ENCODE peak calls at places on chromosomes 7 and 10, in nine cellular contexts. One of them, this sample, is unnamed.

GRCh38 chr7:125934539-125934938 is 1004.9 kb upstream of the POT1 start:
- DNase-seq in cardiac fibroblast: no peak
- DNase-seq in bronchial epithelial cell: peak; percentile 17
- DNase-seq in A673: no peak
- DNase-seq in activated B cell treated with CpG ODN at 0.5 μM for 24 hours: no peak
- DNase-seq in tibial artery: no peak
- DNase-seq in fibroblast of pulmonary artery: no peak
- DNase-seq in body of pancreas: no peak
- DNase-seq in neural crest cell: no peak
- DNase-seq in this sample: no peak

GRCh38 chr10:80486151-80486692 is 32.1 kb downstream of the TSPAN14 start:
- DNase-seq in body of pancreas: no peak
- DNase-seq in activated B cell treated with CpG ODN at 0.5 μM for 24 hours: no peak
- DNase-seq in neural crest cell: no peak
- DNase-seq in A673: no peak
- DNase-seq in cardiac fibroblast: no peak
- DNase-seq in fibroblast of pulmonary artery: no peak
- DNase-seq in tibial artery: no peak
- DNase-seq in bronchial epithelial cell: no peak
- DNase-seq in this sample: no peak

GRCh38 chr10:274866-275265 is 139.6 kb downstream of the ZMYND11 start:
- DNase-seq in tibial artery: no peak
- DNase-seq in bronchial epithelial cell: no peak
- DNase-seq in activated B cell treated with CpG ODN at 0.5 μM for 24 hours: no peak
- DNase-seq in A673: no peak
- DNase-seq in cardiac fibroblast: no peak
- DNase-seq in body of pancreas: no peak
- DNase-seq in neural crest cell: no peak
- DNase-seq in fibroblast of pulmonary artery: no peak
- DNase-seq in this sample: no peak

GRCh38 chr10:110356628-110357245 is 52.0 kb upstream of the SMNDC1 start:
- DNase-seq in body of pancreas: no peak
- DNase-seq in tibial artery: no peak
- DNase-seq in bronchial epithelial cell: peak; percentile 86
- DNase-seq in cardiac fibroblast: peak; percentile 90
- DNase-seq in A673: no peak
- DNase-seq in fibroblast of pulmonary artery: peak; percentile 76
- DNase-seq in activated B cell treated with CpG ODN at 0.5 μM for 24 hours: peak; percentile 73
- DNase-seq in neural crest cell: no peak
- DNase-seq in this sample: peak; percentile 20

GRCh38 chr7:82740246-82740848 is 296.8 kb upstream of the CACNA2D1 start:
- DNase-seq in cardiac fibroblast: peak; percentile 74
- DNase-seq in activated B cell treated with CpG ODN at 0.5 μM for 24 hours: no peak
- DNase-seq in body of pancreas: peak; percentile 27
- DNase-seq in neural crest cell: peak; percentile 55
- DNase-seq in A673: peak; percentile 81
- DNase-seq in fibroblast of pulmonary artery: peak; percentile 72
- DNase-seq in tibial artery: no peak
- DNase-seq in bronchial epithelial cell: peak; percentile 47
- DNase-seq in this sample: peak; percentile 11

GRCh38 chr7:33873981-33874750 is 31.2 kb upstream of the BMPER start:
- DNase-seq in tibial artery: no peak
- DNase-seq in body of pancreas: no peak
- DNase-seq in A673: peak; percentile 37
- DNase-seq in neural crest cell: no peak
- DNase-seq in fibroblast of pulmonary artery: peak; percentile 75
- DNase-seq in activated B cell treated with CpG ODN at 0.5 μM for 24 hours: no peak
- DNase-seq in bronchial epithelial cell: peak; percentile 88
- DNase-seq in cardiac fibroblast: peak; percentile 94
- DNase-seq in this sample: no peak

GRCh38 chr10:71257292-71257997 is 45.1 kb downstream of the UNC5B start:
- DNase-seq in activated B cell treated with CpG ODN at 0.5 μM for 24 hours: no peak
- DNase-seq in tibial artery: no peak
- DNase-seq in neural crest cell: no peak
- DNase-seq in bronchial epithelial cell: no peak
- DNase-seq in A673: no peak
- DNase-seq in body of pancreas: no peak
- DNase-seq in fibroblast of pulmonary artery: no peak
- DNase-seq in cardiac fibroblast: no peak
- DNase-seq in this sample: no peak

GRCh38 chr7:24304494-24305095 is 20.6 kb downstream of the NPY start:
- DNase-seq in A673: no peak
- DNase-seq in cardiac fibroblast: no peak
- DNase-seq in fibroblast of pulmonary artery: no peak
- DNase-seq in neural crest cell: no peak
- DNase-seq in activated B cell treated with CpG ODN at 0.5 μM for 24 hours: no peak
- DNase-seq in body of pancreas: no peak
- DNase-seq in tibial artery: no peak
- DNase-seq in bronchial epithelial cell: no peak
- DNase-seq in this sample: no peak

GRCh38 chr10:129531969-129532660 is 65.1 kb downstream of the MGMT start:
- DNase-seq in tibial artery: no peak
- DNase-seq in body of pancreas: no peak
- DNase-seq in fibroblast of pulmonary artery: peak; percentile 12
- DNase-seq in A673: no peak
- DNase-seq in cardiac fibroblast: peak; percentile 21
- DNase-seq in activated B cell treated with CpG ODN at 0.5 μM for 24 hours: no peak
- DNase-seq in neural crest cell: no peak
- DNase-seq in bronchial epithelial cell: no peak
- DNase-seq in this sample: no peak

GRCh38 chr10:76717141-76717540 is 920.5 kb downstream of the KCNMA1 start:
- DNase-seq in cardiac fibroblast: peak; percentile 78
- DNase-seq in tibial artery: no peak
- DNase-seq in activated B cell treated with CpG ODN at 0.5 μM for 24 hours: no peak
- DNase-seq in fibroblast of pulmonary artery: peak; percentile 68
- DNase-seq in A673: no peak
- DNase-seq in body of pancreas: no peak
- DNase-seq in neural crest cell: no peak
- DNase-seq in bronchial epithelial cell: peak; percentile 94
- DNase-seq in this sample: no peak

GRCh38 chr10:124149681-124150080 is 56.3 kb upstream of the CHST15 start:
- DNase-seq in cardiac fibroblast: no peak
- DNase-seq in neural crest cell: no peak
- DNase-seq in activated B cell treated with CpG ODN at 0.5 μM for 24 hours: no peak
- DNase-seq in tibial artery: no peak
- DNase-seq in fibroblast of pulmonary artery: no peak
- DNase-seq in A673: peak; percentile 45
- DNase-seq in body of pancreas: no peak
- DNase-seq in bronchial epithelial cell: no peak
- DNase-seq in this sample: no peak

GRCh38 chr10:69745698-69746097 is 56.0 kb upstream of the COL13A1 start:
- DNase-seq in A673: no peak
- DNase-seq in neural crest cell: no peak
- DNase-seq in activated B cell treated with CpG ODN at 0.5 μM for 24 hours: no peak
- DNase-seq in tibial artery: no peak
- DNase-seq in body of pancreas: no peak
- DNase-seq in fibroblast of pulmonary artery: no peak
- DNase-seq in bronchial epithelial cell: no peak
- DNase-seq in cardiac fibroblast: no peak
- DNase-seq in this sample: no peak

GRCh38 chr10:69747179-69747578 is 54.5 kb upstream of the COL13A1 start:
- DNase-seq in activated B cell treated with CpG ODN at 0.5 μM for 24 hours: no peak
- DNase-seq in tibial artery: no peak
- DNase-seq in body of pancreas: no peak
- DNase-seq in neural crest cell: no peak
- DNase-seq in A673: no peak
- DNase-seq in bronchial epithelial cell: no peak
- DNase-seq in fibroblast of pulmonary artery: no peak
- DNase-seq in cardiac fibroblast: no peak
- DNase-seq in this sample: no peak

GRCh38 chr10:69742928-69743602 is 58.6 kb upstream of the COL13A1 start:
- DNase-seq in A673: peak; percentile 54
- DNase-seq in neural crest cell: peak; percentile 65
- DNase-seq in fibroblast of pulmonary artery: peak; percentile 59
- DNase-seq in bronchial epithelial cell: no peak
- DNase-seq in tibial artery: no peak
- DNase-seq in body of pancreas: peak; percentile 30
- DNase-seq in activated B cell treated with CpG ODN at 0.5 μM for 24 hours: no peak
- DNase-seq in cardiac fibroblast: peak; percentile 51
- DNase-seq in this sample: no peak

GRCh38 chr10:69742356-69742695 is 59.4 kb upstream of the COL13A1 start:
- DNase-seq in cardiac fibroblast: peak; percentile 44
- DNase-seq in tibial artery: no peak
- DNase-seq in fibroblast of pulmonary artery: no peak
- DNase-seq in activated B cell treated with CpG ODN at 0.5 μM for 24 hours: no peak
- DNase-seq in bronchial epithelial cell: no peak
- DNase-seq in A673: no peak
- DNase-seq in body of pancreas: no peak
- DNase-seq in neural crest cell: no peak
- DNase-seq in this sample: no peak

DNA sequence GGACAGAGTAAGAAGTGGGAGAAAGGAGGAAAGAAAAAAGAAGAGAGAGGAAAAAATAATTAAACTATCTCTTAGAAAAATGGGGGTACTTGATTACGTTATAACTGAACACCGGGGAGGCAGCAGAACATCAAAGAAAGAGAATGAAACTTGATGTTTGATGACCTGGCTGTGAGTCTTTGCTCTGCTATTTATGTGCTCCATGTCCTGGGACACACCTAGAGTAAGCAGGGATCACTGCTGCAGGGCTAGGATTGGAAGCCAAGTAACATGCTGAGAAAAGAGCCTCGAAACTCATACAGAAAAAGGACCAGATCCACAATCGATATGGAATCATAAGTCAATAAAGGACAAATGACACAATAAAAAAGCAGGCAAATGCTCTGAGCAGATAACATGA is 56.7 kb upstream of the COL13A1 start:
- DNase-seq in body of pancreas: no peak
- DNase-seq in activated B cell treated with CpG ODN at 0.5 μM for 24 hours: no peak
- DNase-seq in fibroblast of pulmonary artery: no peak
- DNase-seq in A673: no peak
- DNase-seq in neural crest cell: no peak
- DNase-seq in cardiac fibroblast: no peak
- DNase-seq in tibial artery: no peak
- DNase-seq in bronchial epithelial cell: peak; percentile 47
- DNase-seq in this sample: no peak
- TF ChIP-seq CTCF in body of pancreas: no peak
- TF ChIP-seq CTCF in activated B cell treated with CpG ODN at 0.5 μM for 24 hours: no peak
- TF ChIP-seq CTCF in fibroblast of pulmonary artery: no peak
- TF ChIP-seq CTCF in A673: no peak
- TF ChIP-seq CTCF in neural crest cell: no peak
- TF ChIP-seq CTCF in cardiac fibroblast: no peak
- TF ChIP-seq CTCF in tibial artery: no peak
- TF ChIP-seq CTCF in bronchial epithelial cell: no peak
- TF ChIP-seq CTCF in this sample: no peak

DNA sequence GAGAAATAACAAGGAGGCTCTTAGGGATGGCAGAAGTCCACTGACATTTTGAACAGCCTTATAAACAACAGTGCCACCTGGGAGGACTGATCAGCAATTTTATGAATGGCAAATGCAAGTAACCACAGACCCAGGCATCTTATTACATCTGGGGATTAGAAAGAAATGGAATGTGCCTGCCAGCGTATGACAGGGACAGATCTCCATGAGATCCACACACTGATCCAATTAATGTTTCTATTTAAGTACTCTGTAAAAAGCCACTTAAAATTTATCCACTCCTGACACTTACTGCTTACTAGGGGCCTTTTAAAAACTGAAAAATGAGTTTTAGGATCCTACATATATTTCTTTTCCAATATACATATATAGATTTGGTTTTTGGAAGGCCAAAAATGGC is 28.6 kb downstream of the PARD3 start:
- DNase-seq in tibial artery: no peak
- DNase-seq in cardiac fibroblast: no peak
- DNase-seq in bronchial epithelial cell: no peak
- DNase-seq in fibroblast of pulmonary artery: no peak
- DNase-seq in body of pancreas: no peak
- DNase-seq in neural crest cell: no peak
- DNase-seq in A673: peak; percentile 87
- DNase-seq in activated B cell treated with CpG ODN at 0.5 μM for 24 hours: no peak
- DNase-seq in this sample: peak; percentile 42
- TF ChIP-seq CTCF in tibial artery: no peak
- TF ChIP-seq CTCF in cardiac fibroblast: no peak
- TF ChIP-seq CTCF in bronchial epithelial cell: no peak
- TF ChIP-seq CTCF in fibroblast of pulmonary artery: no peak
- TF ChIP-seq CTCF in body of pancreas: no peak
- TF ChIP-seq CTCF in neural crest cell: no peak
- TF ChIP-seq CTCF in A673: peak; percentile 23
- TF ChIP-seq CTCF in activated B cell treated with CpG ODN at 0.5 μM for 24 hours: no peak
- TF ChIP-seq CTCF in this sample: no peak

GRCh38 chr10:69803809-69804208 is 2.1 kb downstream of the COL13A1 start:
- DNase-seq in A673: no peak
- DNase-seq in bronchial epithelial cell: no peak
- DNase-seq in neural crest cell: no peak
- DNase-seq in fibroblast of pulmonary artery: no peak
- DNase-seq in tibial artery: no peak
- DNase-seq in activated B cell treated with CpG ODN at 0.5 μM for 24 hours: no peak
- DNase-seq in body of pancreas: no peak
- DNase-seq in cardiac fibroblast: no peak
- DNase-seq in this sample: no peak
- TF ChIP-seq CTCF in A673: no peak
- TF ChIP-seq CTCF in bronchial epithelial cell: no peak
- TF ChIP-seq CTCF in neural crest cell: no peak
- TF ChIP-seq CTCF in fibroblast of pulmonary artery: no peak
- TF ChIP-seq CTCF in tibial artery: no peak
- TF ChIP-seq CTCF in activated B cell treated with CpG ODN at 0.5 μM for 24 hours: no peak
- TF ChIP-seq CTCF in body of pancreas: no peak
- TF ChIP-seq CTCF in cardiac fibroblast: no peak
- TF ChIP-seq CTCF in this sample: no peak

GRCh38 chr10:24979685-24980084 is 27.3 kb upstream of the PRTFDC1 start:
- DNase-seq in neural crest cell: no peak
- DNase-seq in A673: no peak
- DNase-seq in tibial artery: no peak
- DNase-seq in activated B cell treated with CpG ODN at 0.5 μM for 24 hours: no peak
- DNase-seq in fibroblast of pulmonary artery: no peak
- DNase-seq in bronchial epithelial cell: no peak
- DNase-seq in body of pancreas: no peak
- DNase-seq in cardiac fibroblast: no peak
- DNase-seq in this sample: no peak

GRCh38 chr10:24973163-24973562 is 20.8 kb upstream of the PRTFDC1 start:
- DNase-seq in A673: no peak
- DNase-seq in body of pancreas: no peak
- DNase-seq in cardiac fibroblast: no peak
- DNase-seq in neural crest cell: no peak
- DNase-seq in bronchial epithelial cell: no peak
- DNase-seq in activated B cell treated with CpG ODN at 0.5 μM for 24 hours: no peak
- DNase-seq in tibial artery: no peak
- DNase-seq in fibroblast of pulmonary artery: no peak
- DNase-seq in this sample: no peak

GRCh38 chr10:24969732-24970330 is 17.4 kb upstream of the PRTFDC1 start:
- DNase-seq in tibial artery: no peak
- DNase-seq in fibroblast of pulmonary artery: no peak
- DNase-seq in A673: no peak
- DNase-seq in activated B cell treated with CpG ODN at 0.5 μM for 24 hours: no peak
- DNase-seq in neural crest cell: no peak
- DNase-seq in bronchial epithelial cell: no peak
- DNase-seq in body of pancreas: no peak
- DNase-seq in cardiac fibroblast: peak; percentile 26
- DNase-seq in this sample: no peak

GRCh38 chr10:24971374-24971773 is 19.0 kb upstream of the PRTFDC1 start:
- DNase-seq in A673: no peak
- DNase-seq in bronchial epithelial cell: no peak
- DNase-seq in activated B cell treated with CpG ODN at 0.5 μM for 24 hours: no peak
- DNase-seq in cardiac fibroblast: no peak
- DNase-seq in neural crest cell: no peak
- DNase-seq in tibial artery: no peak
- DNase-seq in fibroblast of pulmonary artery: no peak
- DNase-seq in body of pancreas: no peak
- DNase-seq in this sample: no peak

DNA sequence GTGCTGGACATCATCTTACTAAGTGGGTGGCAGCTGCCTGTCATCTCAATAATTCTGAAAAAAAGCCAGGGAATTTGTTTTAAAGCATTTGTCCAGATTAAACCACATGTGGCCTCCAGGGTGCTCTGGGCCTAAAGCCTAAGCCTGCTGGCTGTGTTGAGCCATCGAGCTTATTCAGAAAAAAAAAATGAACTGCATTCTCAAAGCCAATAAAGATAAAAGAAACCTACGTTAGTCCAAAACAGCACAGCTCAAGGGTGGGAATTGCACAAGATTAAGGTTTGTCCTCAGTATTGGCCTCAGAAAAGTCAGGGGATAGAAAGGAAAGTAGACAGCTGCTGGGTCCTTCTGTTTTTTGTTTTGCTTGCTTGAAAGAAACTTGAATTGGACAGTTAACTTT is 22.6 kb upstream of the PRTFDC1 start:
- DNase-seq in fibroblast of pulmonary artery: peak; percentile 96
- DNase-seq in activated B cell treated with CpG ODN at 0.5 μM for 24 hours: no peak
- DNase-seq in A673: no peak
- DNase-seq in cardiac fibroblast: peak; percentile 86
- DNase-seq in body of pancreas: no peak
- DNase-seq in tibial artery: peak; percentile 55
- DNase-seq in bronchial epithelial cell: no peak
- DNase-seq in neural crest cell: no peak
- DNase-seq in this sample: peak; percentile 67
- TF ChIP-seq CTCF in fibroblast of pulmonary artery: peak; percentile 38
- TF ChIP-seq CTCF in activated B cell treated with CpG ODN at 0.5 μM for 24 hours: no peak
- TF ChIP-seq CTCF in A673: no peak
- TF ChIP-seq CTCF in cardiac fibroblast: peak; percentile 37
- TF ChIP-seq CTCF in body of pancreas: no peak
- TF ChIP-seq CTCF in tibial artery: peak; percentile 28
- TF ChIP-seq CTCF in bronchial epithelial cell: no peak
- TF ChIP-seq CTCF in neural crest cell: no peak
- TF ChIP-seq CTCF in this sample: peak; percentile 21